ENCODE peak calls at places on chromosomes 2 and 18, in nine cellular contexts. Q is PC-3, B is neural progenitor cell, Z is SK-N-SH, K is K562, C is astrocyte, P is mammary epithelial cell, S is NT2/D1, T is GM23248. V is an unnamed sample.

GRCh38 chr2:16161768-16162490 is 221.6 kb downstream of the MYCN start:
- DNase-seq in Q (no peak), B (no peak), Z (no peak), K (no peak), C (no peak), P (no peak), S (no peak), T (no peak), V (no peak)

GRCh38 chr18:53883771-53884170 is 340.7 kb downstream of the MBD2 start:
- DNase-seq in Q (peak; percentile 53), B (no peak), Z (no peak), K (no peak), C (no peak), P (no peak), S (no peak), T (no peak), V (no peak)

GRCh38 chr2:175030380-175031271 is 25.4 kb upstream of the CHN1 start:
- DNase-seq in Q (peak; percentile 69), B (peak; percentile 78), Z (peak; percentile 33), K (peak; percentile 36), C (peak; percentile 10), P (peak; percentile 31), S (peak; percentile 39), T (peak; percentile 67), V (peak; percentile 58)

GRCh38 chr2:628651-629050 is 48.6 kb downstream of the TMEM18 start:
- DNase-seq in Q (peak; percentile 94), B (no peak), Z (no peak), K (no peak), C (no peak), P (peak; percentile 37), S (no peak), T (no peak), V (no peak)

GRCh38 chr2:29110916-29111315 is 4.3 kb upstream of the CLIP4 start:
- DNase-seq in Q (peak; percentile 64), B (no peak), Z (no peak), K (no peak), C (peak; percentile 36), P (peak; percentile 76), S (no peak), T (peak; percentile 60), V (peak; percentile 36)

GRCh38 chr2:46309052-46309953 is 12.1 kb downstream of the EPAS1 start:
- DNase-seq in Q (peak; percentile 40), B (no peak), Z (no peak), K (no peak), C (no peak), P (peak; percentile 97), S (no peak), T (peak; percentile 88), V (peak; percentile 77)

GRCh38 chr2:46878886-46879285 is 36.7 kb downstream of the MCFD2 start:
- DNase-seq in Q (no peak), B (peak; percentile 22), Z (peak; percentile 78), K (no peak), C (peak; percentile 61), P (no peak), S (no peak), T (no peak), V (peak; percentile 84)

GRCh38 chr2:118047273-118047898 is 33.5 kb upstream of the CCDC93 start:
- DNase-seq in Q (peak; percentile 84), B (no peak), Z (no peak), K (no peak), C (peak; percentile 82), P (no peak), S (no peak), T (peak; percentile 77), V (peak; percentile 57)

GRCh38 chr2:130373808-130374365 is 18.0 kb downstream of the PTPN18 start:
- DNase-seq in Q (no peak), B (no peak), Z (no peak), K (no peak), C (no peak), P (no peak), S (no peak), T (no peak), V (no peak)

GRCh38 chr2:189304360-189304759 is 124.8 kb upstream of the COL5A2 start:
- DNase-seq in Q (no peak), B (no peak), Z (no peak), K (no peak), C (no peak), P (no peak), S (no peak), T (no peak), V (no peak)

GRCh38 chr2:73822276-73822675 is 6.5 kb upstream of the STAMBP start:
- DNase-seq in Q (no peak), B (no peak), Z (no peak), K (no peak), C (no peak), P (no peak), S (no peak), T (no peak), V (no peak)

GRCh38 chr2:64645014-64645418 is 8.7 kb downstream of the SERTAD2 start:
- DNase-seq in Q (peak; percentile 71), B (peak; percentile 91), Z (no peak), K (peak; percentile 85), C (peak; percentile 78), P (peak; percentile 73), S (peak; percentile 83), T (peak; percentile 86), V (peak; percentile 68)

GRCh38 chr2:178700922-178701342 is 106.3 kb downstream of the TTN start:
- DNase-seq in Q (peak; percentile 62), B (peak; percentile 44), Z (peak; percentile 30), K (peak; percentile 44), C (peak; percentile 8), P (peak; percentile 8), S (peak; percentile 13), T (peak; percentile 55), V (peak; percentile 35)

GRCh38 chr18:33812186-33812585 is 234.2 kb downstream of the ASXL3 start:
- DNase-seq in Q (no peak), B (no peak), Z (no peak), K (no peak), C (no peak), P (peak; percentile 92), S (no peak), T (no peak), V (no peak)

GRCh38 chr2:117190856-117191255 is 623.6 kb upstream of the DDX18 start:
- DNase-seq in Q (no peak), B (no peak), Z (peak; percentile 4), K (no peak), C (no peak), P (no peak), S (no peak), T (no peak), V (no peak)

DNA sequence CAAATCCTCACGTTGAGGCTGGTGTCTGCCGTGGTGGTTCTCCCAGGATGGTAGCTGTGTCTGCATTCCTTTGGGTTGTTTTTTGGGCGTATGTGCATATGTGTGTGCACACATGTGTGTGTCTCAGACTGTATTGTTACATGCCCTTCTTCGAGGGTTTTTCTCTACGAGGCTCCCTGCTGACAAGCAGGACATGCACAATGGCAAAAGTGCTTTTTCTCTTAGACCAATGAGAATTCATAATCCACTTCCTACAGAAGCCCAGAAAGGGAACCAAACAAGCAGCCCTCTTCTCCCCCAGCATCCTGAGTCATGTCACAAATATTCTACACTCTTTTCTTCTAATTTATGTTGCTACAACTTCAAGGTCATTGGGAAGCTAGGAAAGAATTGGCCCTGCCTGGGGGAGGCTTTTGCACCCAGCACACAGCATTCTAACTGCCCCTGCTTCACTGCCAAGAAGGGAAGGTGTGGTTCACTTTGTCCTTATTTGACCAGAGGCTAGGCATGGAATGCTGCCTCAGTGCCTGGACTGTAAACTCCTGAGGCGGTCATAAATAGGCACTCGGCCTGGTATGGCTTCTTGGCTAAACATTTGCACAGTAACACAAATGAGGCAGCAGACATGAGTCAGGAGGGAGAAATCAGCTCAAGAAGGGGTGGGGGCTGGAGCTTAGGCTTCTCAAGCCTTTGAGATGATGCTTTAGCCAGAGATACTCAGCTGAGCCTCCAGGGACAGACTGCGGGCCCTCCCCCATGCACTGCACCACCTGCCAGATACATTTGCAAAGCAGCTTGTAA is 92.6 kb upstream of the KLF7 start:
- DNase-seq in Q (peak; percentile 96), B (no peak), Z (no peak), K (no peak), C (peak; percentile 100), P (peak; percentile 54), S (no peak), T (peak; percentile 99), V (peak; percentile 100)
- H3K9ac ChIP-seq in Q (no peak overlapping the region), B (no peak overlapping the region), Z (peak overlapping the region; percentile 80), K (no peak overlapping the region), C (peak overlapping the region; percentile 76), P (no peak overlapping the region), S (no peak overlapping the region), T (peak overlapping the region; percentile 59), V (peak overlapping the region; percentile 68)

DNA sequence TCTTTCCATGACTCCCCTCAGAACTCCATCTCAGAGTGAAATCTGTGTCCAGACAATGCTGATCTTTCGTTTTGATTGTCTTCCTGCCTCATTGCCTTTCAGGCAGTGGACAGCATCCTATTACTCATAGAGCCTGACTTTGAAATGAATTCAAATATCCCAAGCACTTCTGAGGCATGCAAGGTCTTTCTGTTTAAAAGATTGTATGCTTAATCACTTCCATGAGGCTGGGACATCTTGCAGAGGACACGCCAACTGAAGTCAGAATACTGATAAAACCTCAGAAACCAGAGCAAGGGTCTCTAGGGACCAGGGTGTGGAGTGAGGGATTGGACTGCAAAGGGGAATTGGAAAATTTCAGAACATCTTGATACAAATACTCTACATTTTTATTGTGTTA is 836.5 kb upstream of the ID2 start:
- DNase-seq in Q (peak; percentile 68), B (no peak), Z (no peak), K (no peak), C (peak; percentile 83), P (peak; percentile 54), S (no peak), T (peak; percentile 89), V (peak; percentile 69)
- H3K9ac ChIP-seq in Q (no peak overlapping the region), B (no peak overlapping the region), Z (no peak overlapping the region), K (no peak overlapping the region), C (no peak overlapping the region), P (no peak overlapping the region), S (no peak overlapping the region), T (peak overlapping the region; percentile 23), V (no peak overlapping the region)

GRCh38 chr2:240933966-240934700 is 28.0 kb downstream of the CROCC2 start:
- DNase-seq in Q (no peak), B (no peak), Z (peak; percentile 30), K (no peak), C (no peak), P (no peak), S (no peak), T (no peak), V (no peak)
- H3K9ac ChIP-seq in Q (no peak overlapping the region), B (no peak overlapping the region), Z (no peak overlapping the region), K (no peak overlapping the region), C (no peak overlapping the region), P (no peak overlapping the region), S (no peak overlapping the region), T (no peak overlapping the region), V (no peak overlapping the region)

DNA sequence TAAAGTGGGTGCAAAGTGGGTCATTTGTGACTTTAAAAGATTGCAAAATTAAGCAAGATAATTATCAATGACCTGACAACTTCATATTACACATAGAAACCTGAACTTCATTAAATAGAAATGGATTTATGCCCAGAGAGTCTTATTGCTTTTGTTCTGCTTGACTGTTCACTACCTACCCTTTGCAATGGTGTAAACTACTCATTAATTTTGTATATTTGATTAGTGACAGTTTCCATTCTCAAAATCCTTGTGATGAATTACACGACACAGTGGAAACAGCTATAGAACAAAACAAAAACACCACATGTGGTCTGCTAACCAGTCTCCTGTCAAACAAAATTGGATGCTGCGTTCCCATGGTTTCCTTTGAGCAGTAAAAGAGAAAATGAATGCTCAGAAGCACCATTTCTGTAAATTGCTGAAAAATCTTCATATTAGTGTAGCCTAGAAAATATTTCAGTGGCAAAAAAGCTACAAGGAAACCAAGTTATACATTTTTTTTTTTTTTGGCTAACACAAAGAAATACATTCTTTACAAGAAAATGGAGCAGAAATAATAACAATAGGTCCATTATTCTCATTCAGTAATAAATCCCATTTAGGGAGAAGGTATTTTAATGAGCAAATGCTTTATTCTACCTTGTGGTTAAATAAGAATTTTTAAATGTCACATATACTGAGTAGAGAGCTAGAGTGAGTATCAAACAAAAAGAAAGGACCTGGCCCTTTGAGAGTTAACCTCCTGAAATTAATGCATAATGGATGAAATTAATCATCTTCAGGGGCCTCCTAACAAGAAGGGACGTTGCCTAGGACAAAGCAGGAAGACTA is 355.2 kb upstream of the ZC3H15 start:
- DNase-seq in Q (peak; percentile 27), B (peak; percentile 78), Z (no peak), K (no peak), C (peak; percentile 9), P (peak; percentile 5), S (no peak), T (no peak), V (no peak)
- H3K9ac ChIP-seq in Q (peak overlapping the region; percentile 35), B (no peak overlapping the region), Z (no peak overlapping the region), K (no peak overlapping the region), C (no peak overlapping the region), P (no peak overlapping the region), S (no peak overlapping the region), T (no peak overlapping the region), V (no peak overlapping the region)